ENCODE peak calls at places on chromosomes 1 and 21, in ten cellular contexts. One of them, this sample, is unnamed.

GRCh38 chr1:56149761-56150160 is 429.6 kb downstream of the PLPP3 start:
- DNase-seq in stomach: no peak
- DNase-seq in testis: no peak
- DNase-seq in fibroblast of mammary gland: peak; percentile 68
- DNase-seq in MM.1S: no peak
- DNase-seq in OCI-LY7: no peak
- DNase-seq in cardiac fibroblast: peak; percentile 27
- DNase-seq in GM12865: no peak
- DNase-seq in coronary artery: no peak
- DNase-seq in aorta: no peak
- DNase-seq in this sample: peak; percentile 59

GRCh38 chr1:169511339-169512028 is 25.7 kb upstream of the SLC19A2 start:
- DNase-seq in fibroblast of mammary gland: peak; percentile 95
- DNase-seq in testis: peak; percentile 46
- DNase-seq in coronary artery: no peak
- DNase-seq in GM12865: no peak
- DNase-seq in aorta: no peak
- DNase-seq in cardiac fibroblast: peak; percentile 93
- DNase-seq in stomach: no peak
- DNase-seq in MM.1S: no peak
- DNase-seq in OCI-LY7: no peak
- DNase-seq in this sample: peak; percentile 93

GRCh38 chr1:90114521-90115141 is 119.7 kb downstream of the ZNF326 start:
- DNase-seq in fibroblast of mammary gland: peak; percentile 59
- DNase-seq in GM12865: peak; percentile 45
- DNase-seq in OCI-LY7: peak; percentile 51
- DNase-seq in testis: no peak
- DNase-seq in stomach: no peak
- DNase-seq in cardiac fibroblast: peak; percentile 74
- DNase-seq in aorta: no peak
- DNase-seq in MM.1S: peak; percentile 62
- DNase-seq in coronary artery: no peak
- DNase-seq in this sample: peak; percentile 65

GRCh38 chr1:243731301-243731891 is 118.6 kb downstream of the AKT3 start:
- DNase-seq in OCI-LY7: no peak
- DNase-seq in MM.1S: no peak
- DNase-seq in stomach: peak; percentile 43
- DNase-seq in coronary artery: no peak
- DNase-seq in GM12865: no peak
- DNase-seq in fibroblast of mammary gland: no peak
- DNase-seq in testis: peak; percentile 82
- DNase-seq in aorta: no peak
- DNase-seq in cardiac fibroblast: peak; percentile 80
- DNase-seq in this sample: no peak

GRCh38 chr1:27873671-27874384 is 1.5 kb downstream of the THEMIS2 start:
- DNase-seq in stomach: no peak
- DNase-seq in cardiac fibroblast: no peak
- DNase-seq in aorta: no peak
- DNase-seq in testis: peak; percentile 53
- DNase-seq in GM12865: peak; percentile 68
- DNase-seq in fibroblast of mammary gland: no peak
- DNase-seq in MM.1S: no peak
- DNase-seq in OCI-LY7: no peak
- DNase-seq in coronary artery: no peak
- DNase-seq in this sample: no peak

GRCh38 chr1:227947425-227947677 is 381 bp downstream of the WNT9A start:
- DNase-seq in fibroblast of mammary gland: peak; percentile 7
- DNase-seq in testis: no peak
- DNase-seq in OCI-LY7: no peak
- DNase-seq in MM.1S: no peak
- DNase-seq in GM12865: no peak
- DNase-seq in aorta: no peak
- DNase-seq in cardiac fibroblast: no peak
- DNase-seq in coronary artery: no peak
- DNase-seq in stomach: no peak
- DNase-seq in this sample: peak; percentile 53

GRCh38 chr21:36388835-36389234 is 3.6 kb downstream of the CHAF1B start:
- DNase-seq in MM.1S: no peak
- DNase-seq in fibroblast of mammary gland: no peak
- DNase-seq in testis: no peak
- DNase-seq in coronary artery: no peak
- DNase-seq in OCI-LY7: no peak
- DNase-seq in cardiac fibroblast: peak; percentile 21
- DNase-seq in aorta: no peak
- DNase-seq in GM12865: peak; percentile 74
- DNase-seq in stomach: no peak
- DNase-seq in this sample: peak; percentile 35

GRCh38 chr1:185337221-185337620 is 20.2 kb upstream of the IVNS1ABP start:
- DNase-seq in MM.1S: no peak
- DNase-seq in stomach: no peak
- DNase-seq in GM12865: no peak
- DNase-seq in cardiac fibroblast: peak; percentile 68
- DNase-seq in aorta: no peak
- DNase-seq in coronary artery: no peak
- DNase-seq in testis: no peak
- DNase-seq in fibroblast of mammary gland: peak; percentile 32
- DNase-seq in OCI-LY7: no peak
- DNase-seq in this sample: peak; percentile 66

GRCh38 chr21:45410151-45410864 is 5.3 kb downstream of the COL18A1 start:
- DNase-seq in fibroblast of mammary gland: no peak
- DNase-seq in stomach: no peak
- DNase-seq in OCI-LY7: no peak
- DNase-seq in testis: no peak
- DNase-seq in GM12865: no peak
- DNase-seq in coronary artery: no peak
- DNase-seq in cardiac fibroblast: no peak
- DNase-seq in MM.1S: no peak
- DNase-seq in aorta: peak; percentile 62
- DNase-seq in this sample: no peak

GRCh38 chr1:20787100-20787774 is at the start of gene HP1BP3:
- DNase-seq in fibroblast of mammary gland: peak; percentile 59
- DNase-seq in GM12865: peak; percentile 88
- DNase-seq in aorta: peak; percentile 93
- DNase-seq in OCI-LY7: peak; percentile 82
- DNase-seq in stomach: peak; percentile 83
- DNase-seq in MM.1S: peak; percentile 71
- DNase-seq in testis: peak; percentile 77
- DNase-seq in coronary artery: peak; percentile 84
- DNase-seq in cardiac fibroblast: peak; percentile 65
- DNase-seq in this sample: peak; percentile 88

GRCh38 chr1:93414749-93415148 is 33.2 kb upstream of the FNBP1L start:
- DNase-seq in MM.1S: no peak
- DNase-seq in GM12865: no peak
- DNase-seq in aorta: no peak
- DNase-seq in stomach: no peak
- DNase-seq in testis: no peak
- DNase-seq in OCI-LY7: no peak
- DNase-seq in coronary artery: no peak
- DNase-seq in fibroblast of mammary gland: no peak
- DNase-seq in cardiac fibroblast: no peak
- DNase-seq in this sample: no peak

GRCh38 chr1:93416183-93416582 is 31.7 kb upstream of the FNBP1L start:
- DNase-seq in testis: no peak
- DNase-seq in fibroblast of mammary gland: no peak
- DNase-seq in MM.1S: no peak
- DNase-seq in stomach: no peak
- DNase-seq in OCI-LY7: no peak
- DNase-seq in aorta: no peak
- DNase-seq in cardiac fibroblast: no peak
- DNase-seq in GM12865: no peak
- DNase-seq in coronary artery: no peak
- DNase-seq in this sample: no peak

GRCh38 chr1:93411000-93411399 is 36.9 kb upstream of the FNBP1L start:
- DNase-seq in OCI-LY7: no peak
- DNase-seq in MM.1S: no peak
- DNase-seq in GM12865: no peak
- DNase-seq in fibroblast of mammary gland: no peak
- DNase-seq in aorta: no peak
- DNase-seq in cardiac fibroblast: no peak
- DNase-seq in stomach: no peak
- DNase-seq in testis: no peak
- DNase-seq in coronary artery: no peak
- DNase-seq in this sample: no peak
- H3K4me3 ChIP-seq in OCI-LY7: no peak overlapping the region
- H3K4me3 ChIP-seq in MM.1S: no peak overlapping the region
- H3K4me3 ChIP-seq in GM12865: no peak overlapping the region
- H3K4me3 ChIP-seq in fibroblast of mammary gland: no peak overlapping the region
- H3K4me3 ChIP-seq in aorta: no peak overlapping the region
- H3K4me3 ChIP-seq in cardiac fibroblast: no peak overlapping the region
- H3K4me3 ChIP-seq in stomach: no peak overlapping the region
- H3K4me3 ChIP-seq in testis: no peak overlapping the region
- H3K4me3 ChIP-seq in coronary artery: no peak overlapping the region
- H3K4me3 ChIP-seq in this sample: no peak overlapping the region

DNA sequence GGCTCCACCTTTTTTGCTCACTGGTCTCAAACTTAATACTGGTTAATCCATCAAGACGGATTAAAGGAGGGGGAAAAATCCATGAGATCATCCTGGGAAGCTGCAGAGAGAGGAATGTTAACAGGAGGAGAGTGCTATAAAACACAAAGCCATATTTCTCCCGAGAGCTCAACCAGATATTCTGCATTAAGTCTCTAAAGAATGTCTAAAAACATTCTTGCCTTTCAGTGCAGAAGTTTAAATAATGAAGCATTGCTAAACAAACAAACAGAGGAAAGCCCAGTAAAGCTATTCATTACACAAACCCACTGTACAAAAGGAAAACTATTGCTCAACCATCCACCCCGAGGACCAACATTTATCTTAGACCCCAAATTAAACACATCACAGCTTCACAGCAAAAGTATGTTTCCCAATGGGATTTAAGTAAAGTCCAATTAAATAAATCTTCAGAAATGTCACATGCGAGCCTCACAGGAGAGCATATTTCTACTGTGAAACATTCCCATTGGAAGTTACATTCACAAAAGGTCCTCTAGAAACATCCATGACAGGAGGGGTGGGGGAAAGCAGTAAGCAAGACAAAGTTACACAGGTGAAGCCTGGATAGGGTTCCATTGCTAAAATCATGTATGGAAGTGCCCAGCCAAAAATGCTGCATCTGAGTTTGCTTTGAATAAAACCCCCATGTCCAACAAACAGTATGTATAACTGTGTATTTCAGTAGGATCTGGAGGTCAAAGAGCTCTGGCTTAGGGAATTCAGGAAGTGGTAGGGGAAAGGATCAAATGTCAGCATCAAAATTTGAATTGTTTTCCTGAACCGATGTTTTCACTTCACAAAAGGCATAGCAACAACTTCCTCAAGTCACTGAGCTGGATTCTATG is 23.3 kb downstream of the DUSP10 start:
- DNase-seq in MM.1S: no peak
- DNase-seq in OCI-LY7: no peak
- DNase-seq in GM12865: no peak
- DNase-seq in fibroblast of mammary gland: peak; percentile 97
- DNase-seq in cardiac fibroblast: peak; percentile 75
- DNase-seq in testis: no peak
- DNase-seq in coronary artery: no peak
- DNase-seq in aorta: no peak
- DNase-seq in stomach: no peak
- DNase-seq in this sample: peak; percentile 74
- H3K4me3 ChIP-seq in MM.1S: no peak overlapping the region
- H3K4me3 ChIP-seq in OCI-LY7: no peak overlapping the region
- H3K4me3 ChIP-seq in GM12865: no peak overlapping the region
- H3K4me3 ChIP-seq in fibroblast of mammary gland: no peak overlapping the region
- H3K4me3 ChIP-seq in cardiac fibroblast: no peak overlapping the region
- H3K4me3 ChIP-seq in testis: no peak overlapping the region
- H3K4me3 ChIP-seq in coronary artery: no peak overlapping the region
- H3K4me3 ChIP-seq in aorta: no peak overlapping the region
- H3K4me3 ChIP-seq in stomach: no peak overlapping the region
- H3K4me3 ChIP-seq in this sample: peak overlapping the region; percentile 1

DNA sequence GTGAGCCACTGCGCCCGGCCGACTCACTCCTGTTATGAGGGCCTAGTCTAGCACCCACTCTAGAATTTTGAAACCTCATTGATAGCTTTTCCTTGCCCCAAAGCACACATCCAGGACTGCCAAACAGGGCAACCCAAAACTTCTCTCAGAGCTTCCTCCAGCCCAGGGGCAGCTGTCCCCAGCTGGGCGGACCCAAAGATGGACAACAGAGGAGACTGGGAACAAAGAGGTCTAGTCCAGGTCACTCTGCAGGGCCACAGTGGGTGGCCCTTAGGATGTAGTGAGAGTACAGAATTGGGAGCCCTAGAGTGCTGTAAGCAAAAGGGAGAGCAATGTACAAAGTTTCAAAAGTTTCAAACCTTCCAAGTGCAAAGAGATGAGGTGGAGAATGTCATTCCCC is 1.2 kb downstream of the CD34 start:
- DNase-seq in stomach: no peak
- DNase-seq in GM12865: no peak
- DNase-seq in cardiac fibroblast: no peak
- DNase-seq in MM.1S: no peak
- DNase-seq in testis: no peak
- DNase-seq in aorta: no peak
- DNase-seq in OCI-LY7: no peak
- DNase-seq in fibroblast of mammary gland: no peak
- DNase-seq in coronary artery: no peak
- DNase-seq in this sample: no peak
- H3K4me3 ChIP-seq in stomach: peak overlapping the region; percentile 33
- H3K4me3 ChIP-seq in GM12865: no peak overlapping the region
- H3K4me3 ChIP-seq in cardiac fibroblast: no peak overlapping the region
- H3K4me3 ChIP-seq in MM.1S: no peak overlapping the region
- H3K4me3 ChIP-seq in testis: peak overlapping the region; percentile 74
- H3K4me3 ChIP-seq in aorta: no peak overlapping the region
- H3K4me3 ChIP-seq in OCI-LY7: no peak overlapping the region
- H3K4me3 ChIP-seq in fibroblast of mammary gland: no peak overlapping the region
- H3K4me3 ChIP-seq in coronary artery: peak overlapping the region; percentile 75
- H3K4me3 ChIP-seq in this sample: no peak overlapping the region

DNA sequence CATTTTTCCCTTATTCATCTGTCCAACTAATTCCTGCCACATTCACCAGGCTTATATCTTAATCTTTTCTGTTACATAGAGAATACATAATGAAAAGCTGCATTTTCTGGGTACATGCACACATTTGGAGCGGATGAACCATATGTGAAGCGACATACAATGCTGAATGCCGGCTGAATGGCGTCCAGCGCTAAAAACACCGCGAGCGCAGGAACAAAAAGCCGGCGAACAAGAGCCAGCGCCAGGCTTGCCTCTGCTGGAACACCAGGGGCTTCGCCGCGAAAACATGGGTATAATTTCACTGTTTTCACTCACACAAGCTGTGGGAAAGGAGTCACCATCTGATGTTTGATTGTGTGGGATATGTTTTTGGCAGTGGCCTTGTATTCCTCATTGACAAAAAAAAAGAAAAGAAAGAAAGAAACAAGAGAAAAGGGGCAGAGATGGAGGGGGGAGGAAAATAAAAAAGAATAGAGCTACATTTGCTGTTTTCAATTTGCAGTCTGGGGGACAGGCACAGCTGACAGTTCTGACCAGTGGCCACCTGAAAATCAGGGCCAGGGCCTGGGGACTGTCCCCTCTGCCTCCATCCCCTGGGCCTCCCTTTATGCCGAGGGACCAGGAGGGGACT is 70.3 kb upstream of the OLIG2 start:
- DNase-seq in OCI-LY7: no peak
- DNase-seq in stomach: no peak
- DNase-seq in fibroblast of mammary gland: no peak
- DNase-seq in coronary artery: no peak
- DNase-seq in testis: no peak
- DNase-seq in cardiac fibroblast: no peak
- DNase-seq in GM12865: no peak
- DNase-seq in MM.1S: no peak
- DNase-seq in aorta: no peak
- DNase-seq in this sample: no peak
- H3K4me3 ChIP-seq in OCI-LY7: no peak overlapping the region
- H3K4me3 ChIP-seq in stomach: no peak overlapping the region
- H3K4me3 ChIP-seq in fibroblast of mammary gland: no peak overlapping the region
- H3K4me3 ChIP-seq in coronary artery: no peak overlapping the region
- H3K4me3 ChIP-seq in testis: peak overlapping the region; percentile 10
- H3K4me3 ChIP-seq in cardiac fibroblast: no peak overlapping the region
- H3K4me3 ChIP-seq in GM12865: no peak overlapping the region
- H3K4me3 ChIP-seq in MM.1S: no peak overlapping the region
- H3K4me3 ChIP-seq in aorta: no peak overlapping the region
- H3K4me3 ChIP-seq in this sample: no peak overlapping the region

This sample was measured in GM23248.